ENCODE peak calls at places on chromosomes 1 and 21, in four cellular contexts. T is GM20000, A is lower leg skin, I is kidney. Q is an unnamed sample.

GRCh38 chr1:172154571-172154970 is 265.9 kb upstream of the C1orf105 start:
- DNase-seq in A (no peak), I (no peak), T (peak; percentile 35), Q (peak; percentile 10)

GRCh38 chr1:6083801-6084467 is 38.2 kb downstream of the KCNAB2 start:
- DNase-seq in I (no peak), A (no peak), T (no peak), Q (no peak)

GRCh38 chr1:43359696-43360095 is 915 bp downstream of the CDC20 start:
- DNase-seq in T (no peak), A (no peak), I (no peak), Q (no peak)

GRCh38 chr1:97334454-97334853 is 586.4 kb downstream of the DPYD start:
- DNase-seq in I (no peak), T (no peak), A (no peak), Q (no peak)

GRCh38 chr1:9907441-9907840 is 2.6 kb downstream of the CTNNBIP1 start:
- DNase-seq in I (no peak), A (no peak), T (no peak), Q (no peak)

GRCh38 chr1:42177551-42177981 is 13.0 kb upstream of the GUCA2A start:
- DNase-seq in A (no peak), T (no peak), I (peak; percentile 88), Q (no peak)

GRCh38 chr1:59714966-59715365 is 99.8 kb upstream of the HOOK1 start:
- DNase-seq in A (no peak), I (no peak), T (no peak), Q (no peak)

GRCh38 chr1:10415211-10415930 is 14.9 kb upstream of the CENPS start:
- DNase-seq in T (no peak), I (peak; percentile 15), A (no peak), Q (no peak)

GRCh38 chr1:246394121-246394520 is 113.0 kb downstream of the SMYD3 start:
- DNase-seq in A (no peak), I (no peak), T (no peak), Q (no peak)

GRCh38 chr1:234529661-234530237 is 50.8 kb upstream of the TARBP1 start:
- DNase-seq in I (no peak), T (no peak), A (peak; percentile 13), Q (no peak)

GRCh38 chr1:183989078-183989577 is 48.4 kb downstream of the COLGALT2 start:
- DNase-seq in I (no peak), T (peak; percentile 73), A (no peak), Q (peak; percentile 68)

GRCh38 chr1:67060811-67061218 is 6.9 kb upstream of the SLC35D1 start:
- DNase-seq in T (no peak), A (no peak), I (no peak), Q (no peak)

GRCh38 chr21:45590726-45591618 is 48.7 kb upstream of the SLC19A1 start:
- DNase-seq in T (peak; percentile 78), A (peak; percentile 84), I (peak; percentile 82), Q (peak; percentile 68)

GRCh38 chr1:27161594-27161993 is 6.7 kb upstream of the SLC9A1 start:
- DNase-seq in A (no peak), T (peak; percentile 65), I (no peak), Q (peak; percentile 66)

GRCh38 chr1:211305044-211305443 is 21.6 kb upstream of the TRAF5 start:
- DNase-seq in A (no peak), I (no peak), T (peak; percentile 38), Q (peak; percentile 44)

GRCh38 chr1:111553199-111553598 is 49.8 kb upstream of the ADORA3 start:
- DNase-seq in A (no peak), T (no peak), I (no peak), Q (no peak)

GRCh38 chr1:8197493-8198282 is 120.2 kb upstream of the SLC45A1 start:
- DNase-seq in I (peak; percentile 84), T (no peak), A (no peak), Q (no peak)

GRCh38 chr1:87685366-87686136 is 356.9 kb downstream of the LMO4 start:
- DNase-seq in T (no peak), I (no peak), A (no peak), Q (no peak)

GRCh38 chr1:170075186-170075585 is 691 bp upstream of the KIFAP3 start:
- DNase-seq in A (no peak), I (no peak), T (no peak), Q (no peak)

GRCh38 chr1:3117879-3118278 is 48.9 kb downstream of the PRDM16 start:
- DNase-seq in T (no peak), A (no peak), I (no peak), Q (no peak)

GRCh38 chr1:109617291-109617801 is 2.1 kb downstream of the GNAT2 start:
- DNase-seq in T (no peak), I (no peak), A (no peak), Q (peak; percentile 10)

GRCh38 chr1:28449904-28450303 is 55.9 kb upstream of the RCC1 start:
- DNase-seq in A (no peak), T (peak; percentile 58), I (no peak), Q (peak; percentile 69)

GRCh38 chr1:50873458-50874187 is 86.4 kb downstream of the FAF1 start:
- DNase-seq in A (no peak), I (no peak), T (peak; percentile 58), Q (peak; percentile 62)
- TF ChIP-seq CTCF in A (no peak), I (peak; percentile 46), T (peak; percentile 62), Q (peak; percentile 76)

DNA sequence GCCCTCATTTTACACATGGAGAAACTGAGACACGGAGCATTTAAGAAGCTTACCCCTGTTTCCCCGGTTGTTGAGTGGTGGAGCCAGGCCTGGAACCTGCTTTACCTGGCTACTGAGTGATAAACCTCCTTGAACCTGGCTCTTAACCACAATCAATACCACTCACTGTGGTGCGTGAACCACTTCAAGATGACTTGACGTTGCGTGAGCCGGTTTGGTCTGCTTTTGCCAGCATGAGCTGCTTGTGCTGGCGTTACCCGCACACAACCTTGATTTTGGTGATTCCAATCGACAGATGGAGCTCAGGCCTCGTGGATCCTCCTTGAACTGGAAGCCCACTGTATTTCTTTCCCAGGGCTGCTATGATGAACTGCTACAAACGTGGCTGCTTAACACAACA is 6.1 kb upstream of the TINAGL1 start:
- DNase-seq in T (no peak), I (no peak), A (peak; percentile 56), Q (peak; percentile 1)
- TF ChIP-seq CTCF in T (no peak), I (no peak), A (no peak), Q (no peak)

GRCh38 chr1:31003613-31004230 is 61.8 kb downstream of the PUM1 start:
- DNase-seq in I (no peak), A (no peak), T (no peak), Q (no peak)

GRCh38 chr1:30995990-30996612 is 69.4 kb downstream of the PUM1 start:
- DNase-seq in A (no peak), T (no peak), I (no peak), Q (no peak)

GRCh38 chr1:30998171-30998570 is 67.3 kb downstream of the PUM1 start:
- DNase-seq in T (no peak), I (no peak), A (no peak), Q (no peak)

GRCh38 chr1:30997463-30998057 is 68.0 kb downstream of the PUM1 start:
- DNase-seq in I (no peak), A (no peak), T (no peak), Q (no peak)

DNA sequence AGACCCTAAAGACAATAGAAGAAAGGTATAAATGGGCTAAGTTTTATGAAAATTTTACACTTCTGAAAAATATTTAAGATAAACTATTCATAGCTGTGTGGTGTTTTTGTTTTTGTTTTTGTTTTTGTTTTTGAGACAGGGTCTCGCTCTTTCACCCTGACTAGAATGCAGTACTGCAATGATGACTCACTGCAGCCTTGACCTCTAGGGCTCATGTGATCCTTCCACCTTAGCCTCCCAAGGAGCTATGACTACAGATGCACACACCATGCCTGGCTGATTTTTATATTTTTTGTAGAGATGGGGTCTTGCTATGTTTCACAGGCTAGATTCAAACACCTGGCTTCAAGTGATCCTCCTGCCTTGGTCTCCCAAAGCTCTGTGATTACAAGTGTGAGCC is 66.6 kb downstream of the PUM1 start:
- DNase-seq in A (no peak), T (no peak), I (no peak), Q (no peak)
- TF ChIP-seq CTCF in A (no peak), T (no peak), I (no peak), Q (no peak)

DNA sequence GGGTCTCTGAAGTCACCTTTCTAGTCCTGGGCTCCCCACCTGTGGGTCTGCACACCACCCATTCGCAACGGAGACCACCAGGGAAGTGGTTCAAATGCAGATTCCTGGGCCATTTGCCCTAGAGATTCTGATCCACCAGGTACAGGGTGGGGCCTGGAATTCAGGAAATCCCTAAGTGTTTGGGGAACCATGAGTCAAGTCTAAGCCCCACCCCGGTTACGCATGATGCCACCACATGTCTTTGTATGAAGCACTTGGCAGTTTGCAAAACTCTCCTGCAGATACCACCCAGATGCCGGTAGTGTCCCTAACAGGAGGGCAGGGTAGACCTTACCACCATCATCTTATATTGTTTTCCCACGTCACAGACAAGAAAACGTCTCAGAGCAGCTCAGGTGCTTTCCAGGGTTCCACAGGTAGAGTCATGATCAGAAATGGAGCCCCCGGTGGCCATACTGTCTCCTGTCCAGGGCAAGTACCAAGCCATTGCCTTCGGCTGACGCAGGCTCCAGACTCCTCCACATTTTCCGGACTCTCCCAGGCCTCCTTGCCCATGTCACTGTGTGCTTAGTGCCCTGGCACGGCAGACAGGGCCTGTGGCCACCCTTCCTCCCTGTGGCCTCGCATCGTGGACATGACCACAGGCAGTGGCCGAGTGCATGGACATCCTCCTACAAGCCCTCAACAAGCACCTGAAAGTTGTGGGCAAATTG is 89.2 kb upstream of the TMEM51 start:
- DNase-seq in T (no peak), A (no peak), I (no peak), Q (no peak)
- TF ChIP-seq CTCF in T (no peak), A (no peak), I (no peak), Q (no peak)

GRCh38 chr1:230791986-230792564 is 44.9 kb downstream of the CAPN9 start:
- DNase-seq in A (peak; percentile 61), T (no peak), I (no peak), Q (peak; percentile 6)

GRCh38 chr1:230794871-230795645 is 47.9 kb downstream of the CAPN9 start:
- DNase-seq in I (no peak), A (peak; percentile 77), T (no peak), Q (no peak)

GRCh38 chr1:230793463-230793745 is 46.2 kb downstream of the CAPN9 start:
- DNase-seq in I (no peak), A (peak; percentile 17), T (no peak), Q (peak; percentile 1)

GRCh38 chr1:230794431-230794830 is 47.2 kb downstream of the CAPN9 start:
- DNase-seq in T (no peak), A (peak; percentile 64), I (no peak), Q (no peak)

GRCh38 chr1:230792691-230793462 is 45.7 kb downstream of the CAPN9 start:
- DNase-seq in T (no peak), A (peak; percentile 60), I (no peak), Q (peak; percentile 15)
- TF ChIP-seq CTCF in T (no peak), A (no peak), I (no peak), Q (peak; percentile 35)

GRCh38 chr21:39802226-39802625 is 57.2 kb downstream of the IGSF5 start:
- DNase-seq in I (no peak), T (no peak), A (no peak), Q (no peak)

GRCh38 chr21:39804264-39804663 is 59.3 kb downstream of the IGSF5 start:
- DNase-seq in I (no peak), A (no peak), T (no peak), Q (no peak)

GRCh38 chr21:39803393-39803792 is 58.4 kb downstream of the IGSF5 start:
- DNase-seq in I (no peak), T (no peak), A (no peak), Q (no peak)

DNA sequence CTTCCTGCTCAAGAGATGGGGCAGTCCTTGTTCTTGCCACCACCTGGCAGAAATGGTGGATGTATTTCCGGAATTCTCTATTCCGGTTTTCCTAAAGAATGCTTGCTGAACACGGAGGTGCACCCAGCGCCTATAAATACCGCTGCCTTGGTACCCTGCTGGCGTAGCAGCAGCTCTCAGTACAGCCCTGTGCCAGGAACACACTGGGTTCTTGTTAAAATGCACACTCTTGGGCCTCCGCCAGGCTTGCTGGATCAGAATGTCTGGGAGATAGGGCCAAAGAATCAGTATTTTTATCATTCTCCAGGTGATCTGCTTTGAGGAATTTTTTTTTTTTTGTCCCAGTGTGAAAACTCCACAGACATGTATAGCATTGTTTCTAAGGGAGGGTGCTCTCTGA is 54.2 kb downstream of the IGSF5 start:
- DNase-seq in I (no peak), A (no peak), T (no peak), Q (no peak)
- TF ChIP-seq CTCF in I (no peak), A (no peak), T (no peak), Q (no peak)

Q was measured in GM10248.